ENCODE peak calls at places on chromosomes 6 and 20, in four cellular contexts. B is foreskin fibroblast, T is Caki2, O is cardiac fibroblast. Z is an unnamed sample.
A peak's percentile ranks its signal among the peaks of the same experiment; 100 is the strongest.

GRCh38 chr6:42017021-42017643 is 33.2 kb upstream of the TAF8 start:
- DNase-seq in B (peak; percentile 92), O (peak; percentile 76), T (peak; percentile 60), Z (peak; percentile 74)

GRCh38 chr6:34834789-34835518 is 43.1 kb downstream of the BLTP3A start:
- DNase-seq in B (peak; percentile 78), O (peak; percentile 46), T (no peak), Z (peak; percentile 79)

GRCh38 chr20:17650816-17651760 is 31.0 kb downstream of the RRBP1 start:
- DNase-seq in B (peak; percentile 77), T (no peak), O (peak; percentile 53), Z (no peak)

GRCh38 chr6:42259286-42259685 is 41.6 kb upstream of the MRPS10 start:
- DNase-seq in T (no peak), B (no peak), O (no peak), Z (no peak)

GRCh38 chr6:96153775-96154174 is 138.0 kb downstream of the FUT9 start:
- DNase-seq in B (no peak), T (no peak), O (no peak), Z (no peak)

GRCh38 chr6:134063966-134064445 is 11.6 kb upstream of the SLC2A12 start:
- DNase-seq in T (peak; percentile 88), O (peak; percentile 92), B (peak; percentile 87), Z (peak; percentile 55)

GRCh38 chr6:37170273-37171140 is 555 bp downstream of the PIM1 start:
- DNase-seq in T (peak; percentile 73), B (peak; percentile 66), O (peak; percentile 62), Z (peak; percentile 38)

GRCh38 chr6:168908166-168908565 is 345.5 kb downstream of the THBS2 start:
- DNase-seq in O (peak; percentile 46), B (peak; percentile 60), T (no peak), Z (peak; percentile 67)

GRCh38 chr20:50019466-50020256 is 36.9 kb downstream of the SNAI1 start:
- DNase-seq in O (no peak), B (no peak), T (no peak), Z (peak; percentile 63)

GRCh38 chr20:34871966-34872603 is 571 bp downstream of the GGT7 start:
- DNase-seq in T (no peak), B (peak; percentile 23), O (no peak), Z (no peak)

GRCh38 chr6:148854992-148855391 is 108.2 kb downstream of the UST start:
- DNase-seq in O (no peak), B (no peak), T (no peak), Z (no peak)

GRCh38 chr6:154425034-154425433 is 68.4 kb upstream of the IPCEF1 start:
- DNase-seq in B (no peak), O (no peak), T (no peak), Z (no peak)

GRCh38 chr20:1001981-1002681 is at the start of gene RSPO4:
- DNase-seq in B (no peak), T (no peak), O (no peak), Z (no peak)

GRCh38 chr6:134537146-134537555 is 219.2 kb upstream of the SGK1 start:
- DNase-seq in B (peak; percentile 97), T (peak; percentile 81), O (peak; percentile 55), Z (peak; percentile 100)

GRCh38 chr6:84773431-84774173 is 9.2 kb upstream of the TBX18 start:
- DNase-seq in B (peak; percentile 64), T (no peak), O (peak; percentile 66), Z (peak; percentile 37)

GRCh38 chr6:17042422-17043147 is 59.3 kb upstream of the STMND1 start:
- DNase-seq in B (peak; percentile 75), T (peak; percentile 80), O (peak; percentile 66), Z (peak; percentile 77)

GRCh38 chr6:24401458-24401857 is 1.3 kb upstream of the MRS2 start:
- DNase-seq in B (no peak), T (no peak), O (no peak), Z (no peak)

GRCh38 chr6:111874030-111874425 is 776 bp upstream of the FYN start:
- DNase-seq in T (no peak), B (peak; percentile 54), O (no peak), Z (no peak)

GRCh38 chr6:7909323-7910276 is 988 bp downstream of the TXNDC5 start:
- DNase-seq in T (peak; percentile 69), O (peak; percentile 56), B (peak; percentile 84), Z (peak; percentile 32)

GRCh38 chr20:17622851-17623508 is 53.1 kb downstream of the DSTN start:
- DNase-seq in O (no peak), B (no peak), T (no peak), Z (no peak)

GRCh38 chr6:11428895-11429294 is 108.7 kb upstream of the TMEM170B start:
- DNase-seq in B (peak; percentile 80), T (peak; percentile 74), O (peak; percentile 62), Z (no peak)

GRCh38 chr6:17497701-17498100 is 102.4 kb upstream of the FAM8A1 start:
- DNase-seq in B (no peak), O (no peak), T (peak; percentile 30), Z (no peak)

GRCh38 chr6:27168586-27169443 is 78.7 kb upstream of the PRSS16 start:
- DNase-seq in O (peak; percentile 48), T (peak; percentile 29), B (peak; percentile 93), Z (peak; percentile 73)